ENCODE peak calls at places on chromosomes 3 and 15, in ten cellular contexts. One of them, this sample, is unnamed. For H3K36me3, the result is how much of the 10 kb centered on the place peaks cover.

GRCh38 chr15:44812029-44812517 is 75.7 kb downstream of the TRIM69 start:
- DNase-seq in PC-3: no peak
- DNase-seq in body of pancreas: peak
- DNase-seq in bronchial epithelial cell: peak
- DNase-seq in ascending aorta: no peak
- DNase-seq in CD8-positive, alpha-beta T cell: no peak
- DNase-seq in BJ: no peak
- DNase-seq in heart left ventricle: peak
- DNase-seq in lower lobe of right lung: no peak
- DNase-seq in IMR-90: no peak
- DNase-seq in this sample: no peak

GRCh38 chr3:134794950-134795775 is at the start of gene EPHB1:
- DNase-seq in body of pancreas: peak
- DNase-seq in CD8-positive, alpha-beta T cell: peak
- DNase-seq in IMR-90: peak
- DNase-seq in BJ: peak
- DNase-seq in lower lobe of right lung: peak
- DNase-seq in heart left ventricle: peak
- DNase-seq in ascending aorta: peak
- DNase-seq in PC-3: peak
- DNase-seq in bronchial epithelial cell: peak
- DNase-seq in this sample: peak

GRCh38 chr15:100207053-100207452 is 134.7 kb downstream of the ADAMTS17 start:
- DNase-seq in CD8-positive, alpha-beta T cell: no peak
- DNase-seq in heart left ventricle: no peak
- DNase-seq in bronchial epithelial cell: no peak
- DNase-seq in BJ: no peak
- DNase-seq in IMR-90: no peak
- DNase-seq in PC-3: peak
- DNase-seq in lower lobe of right lung: no peak
- DNase-seq in body of pancreas: peak
- DNase-seq in ascending aorta: no peak
- DNase-seq in this sample: peak

GRCh38 chr3:46187876-46188275 is 20.2 kb downstream of the CCR1 start:
- DNase-seq in ascending aorta: no peak
- DNase-seq in BJ: no peak
- DNase-seq in CD8-positive, alpha-beta T cell: no peak
- DNase-seq in body of pancreas: no peak
- DNase-seq in lower lobe of right lung: no peak
- DNase-seq in heart left ventricle: no peak
- DNase-seq in IMR-90: peak
- DNase-seq in bronchial epithelial cell: peak
- DNase-seq in PC-3: peak
- DNase-seq in this sample: no peak

GRCh38 chr3:190321789-190322603 is at the start of gene CLDN1:
- DNase-seq in PC-3: peak
- DNase-seq in body of pancreas: peak
- DNase-seq in ascending aorta: no peak
- DNase-seq in bronchial epithelial cell: peak
- DNase-seq in BJ: no peak
- DNase-seq in lower lobe of right lung: peak
- DNase-seq in heart left ventricle: peak
- DNase-seq in IMR-90: peak
- DNase-seq in CD8-positive, alpha-beta T cell: peak
- DNase-seq in this sample: peak

GRCh38 chr3:116029286-116029685 is 406.0 kb downstream of the GAP43 start:
- DNase-seq in body of pancreas: no peak
- DNase-seq in ascending aorta: no peak
- DNase-seq in lower lobe of right lung: no peak
- DNase-seq in PC-3: no peak
- DNase-seq in bronchial epithelial cell: peak
- DNase-seq in IMR-90: no peak
- DNase-seq in CD8-positive, alpha-beta T cell: no peak
- DNase-seq in heart left ventricle: no peak
- DNase-seq in BJ: no peak
- DNase-seq in this sample: no peak

GRCh38 chr3:66985336-66985920 is 12.7 kb upstream of the KBTBD8 start:
- DNase-seq in lower lobe of right lung: no peak
- DNase-seq in body of pancreas: no peak
- DNase-seq in bronchial epithelial cell: no peak
- DNase-seq in CD8-positive, alpha-beta T cell: no peak
- DNase-seq in heart left ventricle: no peak
- DNase-seq in ascending aorta: no peak
- DNase-seq in BJ: no peak
- DNase-seq in IMR-90: no peak
- DNase-seq in PC-3: no peak
- DNase-seq in this sample: no peak

GRCh38 chr3:197226179-197226578 is 72.2 kb downstream of the DLG1 start:
- DNase-seq in PC-3: no peak
- DNase-seq in body of pancreas: no peak
- DNase-seq in bronchial epithelial cell: no peak
- DNase-seq in CD8-positive, alpha-beta T cell: no peak
- DNase-seq in BJ: no peak
- DNase-seq in IMR-90: no peak
- DNase-seq in heart left ventricle: no peak
- DNase-seq in lower lobe of right lung: no peak
- DNase-seq in ascending aorta: no peak
- DNase-seq in this sample: peak

GRCh38 chr15:100764778-100765457 is 114.7 kb upstream of the ALDH1A3 start:
- DNase-seq in IMR-90: peak
- DNase-seq in BJ: no peak
- DNase-seq in heart left ventricle: no peak
- DNase-seq in bronchial epithelial cell: no peak
- DNase-seq in body of pancreas: no peak
- DNase-seq in lower lobe of right lung: no peak
- DNase-seq in ascending aorta: no peak
- DNase-seq in CD8-positive, alpha-beta T cell: no peak
- DNase-seq in PC-3: peak
- DNase-seq in this sample: no peak

GRCh38 chr3:17158941-17159682 is 274.4 kb downstream of the PLCL2 start:
- DNase-seq in BJ: no peak
- DNase-seq in lower lobe of right lung: no peak
- DNase-seq in body of pancreas: peak
- DNase-seq in PC-3: peak
- DNase-seq in IMR-90: peak
- DNase-seq in ascending aorta: no peak
- DNase-seq in CD8-positive, alpha-beta T cell: no peak
- DNase-seq in heart left ventricle: peak
- DNase-seq in bronchial epithelial cell: peak
- DNase-seq in this sample: no peak

GRCh38 chr15:80825361-80826030 is 46.3 kb downstream of the CEMIP start:
- DNase-seq in heart left ventricle: peak
- DNase-seq in IMR-90: no peak
- DNase-seq in bronchial epithelial cell: peak
- DNase-seq in body of pancreas: peak
- DNase-seq in lower lobe of right lung: no peak
- DNase-seq in CD8-positive, alpha-beta T cell: no peak
- DNase-seq in ascending aorta: no peak
- DNase-seq in BJ: peak
- DNase-seq in PC-3: no peak
- DNase-seq in this sample: no peak

GRCh38 chr3:106446271-106446670 is 577.5 kb upstream of the CBLB start:
- DNase-seq in lower lobe of right lung: no peak
- DNase-seq in body of pancreas: no peak
- DNase-seq in ascending aorta: no peak
- DNase-seq in bronchial epithelial cell: no peak
- DNase-seq in heart left ventricle: no peak
- DNase-seq in PC-3: no peak
- DNase-seq in CD8-positive, alpha-beta T cell: no peak
- DNase-seq in BJ: no peak
- DNase-seq in IMR-90: no peak
- DNase-seq in this sample: no peak

GRCh38 chr3:51384145-51384729 is 854 bp upstream of the MANF start:
- DNase-seq in PC-3: peak
- DNase-seq in heart left ventricle: no peak
- DNase-seq in lower lobe of right lung: no peak
- DNase-seq in body of pancreas: peak
- DNase-seq in ascending aorta: no peak
- DNase-seq in CD8-positive, alpha-beta T cell: no peak
- DNase-seq in IMR-90: no peak
- DNase-seq in bronchial epithelial cell: no peak
- DNase-seq in BJ: no peak
- DNase-seq in this sample: no peak

GRCh38 chr3:62724503-62724902 is 150.7 kb downstream of the CADPS start:
- DNase-seq in CD8-positive, alpha-beta T cell: no peak
- DNase-seq in body of pancreas: no peak
- DNase-seq in lower lobe of right lung: no peak
- DNase-seq in IMR-90: no peak
- DNase-seq in ascending aorta: no peak
- DNase-seq in heart left ventricle: no peak
- DNase-seq in BJ: no peak
- DNase-seq in PC-3: no peak
- DNase-seq in bronchial epithelial cell: no peak
- DNase-seq in this sample: no peak

GRCh38 chr15:62138124-62138523 is 27.0 kb downstream of the C2CD4B start:
- DNase-seq in CD8-positive, alpha-beta T cell: no peak
- DNase-seq in heart left ventricle: no peak
- DNase-seq in IMR-90: peak
- DNase-seq in BJ: no peak
- DNase-seq in PC-3: peak
- DNase-seq in bronchial epithelial cell: peak
- DNase-seq in ascending aorta: no peak
- DNase-seq in body of pancreas: no peak
- DNase-seq in lower lobe of right lung: no peak
- DNase-seq in this sample: no peak

GRCh38 chr15:25777047-25777446 is 86.1 kb downstream of the ATP10A start:
- DNase-seq in ascending aorta: no peak
- DNase-seq in IMR-90: no peak
- DNase-seq in body of pancreas: no peak
- DNase-seq in lower lobe of right lung: no peak
- DNase-seq in bronchial epithelial cell: no peak
- DNase-seq in PC-3: no peak
- DNase-seq in CD8-positive, alpha-beta T cell: no peak
- DNase-seq in heart left ventricle: no peak
- DNase-seq in BJ: no peak
- DNase-seq in this sample: no peak

GRCh38 chr3:9750556-9751411 is 1.0 kb downstream of the OGG1 start:
- DNase-seq in body of pancreas: no peak
- DNase-seq in lower lobe of right lung: no peak
- DNase-seq in BJ: no peak
- DNase-seq in ascending aorta: no peak
- DNase-seq in CD8-positive, alpha-beta T cell: no peak
- DNase-seq in PC-3: peak
- DNase-seq in bronchial epithelial cell: no peak
- DNase-seq in IMR-90: peak
- DNase-seq in heart left ventricle: no peak
- DNase-seq in this sample: no peak

GRCh38 chr3:12553921-12554391 is 2.9 kb upstream of the MKRN2 start:
- DNase-seq in lower lobe of right lung: peak
- DNase-seq in body of pancreas: no peak
- DNase-seq in bronchial epithelial cell: peak
- DNase-seq in IMR-90: no peak
- DNase-seq in heart left ventricle: peak
- DNase-seq in PC-3: peak
- DNase-seq in CD8-positive, alpha-beta T cell: no peak
- DNase-seq in ascending aorta: no peak
- DNase-seq in BJ: no peak
- DNase-seq in this sample: no peak

GRCh38 chr3:180325958-180326357 is 276.0 kb upstream of the TTC14 start:
- DNase-seq in ascending aorta: no peak
- DNase-seq in lower lobe of right lung: no peak
- DNase-seq in bronchial epithelial cell: no peak
- DNase-seq in IMR-90: no peak
- DNase-seq in heart left ventricle: no peak
- DNase-seq in body of pancreas: no peak
- DNase-seq in CD8-positive, alpha-beta T cell: no peak
- DNase-seq in BJ: no peak
- DNase-seq in PC-3: no peak
- DNase-seq in this sample: no peak

GRCh38 chr15:42672444-42672843 is 64.5 kb downstream of the CDAN1 start:
- DNase-seq in BJ: no peak
- DNase-seq in lower lobe of right lung: no peak
- DNase-seq in body of pancreas: no peak
- DNase-seq in IMR-90: no peak
- DNase-seq in PC-3: no peak
- DNase-seq in heart left ventricle: no peak
- DNase-seq in bronchial epithelial cell: no peak
- DNase-seq in ascending aorta: no peak
- DNase-seq in CD8-positive, alpha-beta T cell: no peak
- DNase-seq in this sample: no peak
- H3K36me3 ChIP-seq in BJ: under half
- H3K36me3 ChIP-seq in lower lobe of right lung: half or more
- H3K36me3 ChIP-seq in body of pancreas: under half
- H3K36me3 ChIP-seq in IMR-90: under half
- H3K36me3 ChIP-seq in PC-3: under half
- H3K36me3 ChIP-seq in heart left ventricle: under half
- H3K36me3 ChIP-seq in bronchial epithelial cell: under half
- H3K36me3 ChIP-seq in ascending aorta: half or more
- H3K36me3 ChIP-seq in CD8-positive, alpha-beta T cell: under half
- H3K36me3 ChIP-seq in this sample: under half

GRCh38 chr3:53169045-53169831 is 8.2 kb downstream of the PRKCD start:
- DNase-seq in bronchial epithelial cell: no peak
- DNase-seq in heart left ventricle: no peak
- DNase-seq in ascending aorta: no peak
- DNase-seq in CD8-positive, alpha-beta T cell: no peak
- DNase-seq in BJ: no peak
- DNase-seq in body of pancreas: peak
- DNase-seq in IMR-90: no peak
- DNase-seq in PC-3: no peak
- DNase-seq in lower lobe of right lung: peak
- DNase-seq in this sample: peak
- H3K4me3 ChIP-seq in bronchial epithelial cell: no peak
- H3K4me3 ChIP-seq in heart left ventricle: peak
- H3K4me3 ChIP-seq in ascending aorta: no peak
- H3K4me3 ChIP-seq in CD8-positive, alpha-beta T cell: no peak
- H3K4me3 ChIP-seq in BJ: no peak
- H3K4me3 ChIP-seq in body of pancreas: no peak
- H3K4me3 ChIP-seq in IMR-90: no peak
- H3K4me3 ChIP-seq in PC-3: no peak
- H3K4me3 ChIP-seq in lower lobe of right lung: peak
- H3K4me3 ChIP-seq in this sample: no peak

GRCh38 chr15:28935316-28935715 is 49.5 kb downstream of the APBA2 start:
- DNase-seq in BJ: no peak
- DNase-seq in IMR-90: no peak
- DNase-seq in heart left ventricle: no peak
- DNase-seq in ascending aorta: no peak
- DNase-seq in PC-3: no peak
- DNase-seq in body of pancreas: no peak
- DNase-seq in lower lobe of right lung: no peak
- DNase-seq in CD8-positive, alpha-beta T cell: peak
- DNase-seq in bronchial epithelial cell: no peak
- DNase-seq in this sample: no peak
- TF ChIP-seq CTCF in BJ: peak
- TF ChIP-seq CTCF in IMR-90: peak
- TF ChIP-seq CTCF in heart left ventricle: no peak
- TF ChIP-seq CTCF in ascending aorta: no peak
- TF ChIP-seq CTCF in PC-3: peak
- TF ChIP-seq CTCF in body of pancreas: no peak
- TF ChIP-seq CTCF in lower lobe of right lung: no peak
- TF ChIP-seq CTCF in CD8-positive, alpha-beta T cell: peak
- TF ChIP-seq CTCF in bronchial epithelial cell: peak
- TF ChIP-seq CTCF in this sample: peak

DNA sequence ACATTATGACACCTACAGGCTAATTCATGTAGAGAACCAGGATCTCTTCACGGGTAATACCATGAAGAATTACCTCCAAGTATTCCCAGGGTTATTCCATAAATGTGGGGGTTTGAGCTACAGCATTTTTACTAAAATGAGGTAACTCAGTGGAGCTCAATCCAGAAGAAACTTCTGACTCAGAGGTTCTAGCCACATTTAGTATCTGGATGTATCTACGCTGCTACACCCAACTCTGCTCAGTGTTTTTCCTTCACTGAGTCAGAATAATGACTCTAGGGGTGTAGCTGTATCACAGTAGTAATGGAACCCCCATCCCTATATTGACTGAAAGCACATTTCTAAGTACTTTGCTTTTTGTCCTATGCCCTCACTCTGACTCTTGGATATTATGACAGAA is 52.4 kb downstream of the COPS2 start:
- DNase-seq in IMR-90: peak
- DNase-seq in ascending aorta: no peak
- DNase-seq in CD8-positive, alpha-beta T cell: no peak
- DNase-seq in PC-3: no peak
- DNase-seq in BJ: no peak
- DNase-seq in body of pancreas: no peak
- DNase-seq in lower lobe of right lung: no peak
- DNase-seq in bronchial epithelial cell: peak
- DNase-seq in heart left ventricle: no peak
- DNase-seq in this sample: no peak
- H3K36me3 ChIP-seq in IMR-90: under half
- H3K36me3 ChIP-seq in ascending aorta: under half
- H3K36me3 ChIP-seq in CD8-positive, alpha-beta T cell: under half
- H3K36me3 ChIP-seq in PC-3: under half
- H3K36me3 ChIP-seq in BJ: under half
- H3K36me3 ChIP-seq in body of pancreas: under half
- H3K36me3 ChIP-seq in lower lobe of right lung: under half
- H3K36me3 ChIP-seq in bronchial epithelial cell: under half
- H3K36me3 ChIP-seq in heart left ventricle: under half
- H3K36me3 ChIP-seq in this sample: under half